ENCODE peak calls at places on chromosomes 12 and 14, in four cellular contexts. H, A, L and R are unnamed samples.

GRCh38 chr14:58626441-58626840 is 11.3 kb upstream of the DACT1 start:
- DNase-seq in H (no peak), L (no peak), A (no peak), R (no peak)

GRCh38 chr14:49497725-49498348 is 88.3 kb downstream of the RPS29 start:
- DNase-seq in L (peak; percentile 27), H (peak; percentile 67), A (no peak), R (no peak)

GRCh38 chr12:58026892-58027891 is 85.8 kb downstream of the ATP23 start:
- DNase-seq in L (no peak), A (no peak), H (no peak), R (no peak)

GRCh38 chr14:64444984-64445845 is 20.1 kb upstream of the AKAP5 start:
- DNase-seq in A (peak; percentile 54), L (no peak), H (peak; percentile 16), R (no peak)

GRCh38 chr12:123253606-123254459 is 17.8 kb downstream of the CDK2AP1 start:
- DNase-seq in L (peak; percentile 38), H (no peak), A (no peak), R (peak; percentile 30)

GRCh38 chr14:89957791-89958190 is 2.1 kb downstream of the TDP1 start:
- DNase-seq in A (no peak), H (no peak), L (no peak), R (peak; percentile 73)

GRCh38 chr14:50023671-50024490 is 92.5 kb downstream of the VCPKMT start:
- DNase-seq in A (peak; percentile 52), H (no peak), L (no peak), R (no peak)

GRCh38 chr14:76651410-76652055 is 109.7 kb upstream of the VASH1 start:
- DNase-seq in H (no peak), L (no peak), A (no peak), R (no peak)

GRCh38 chr14:38663382-38663781 is 407.5 kb upstream of the CLEC14A start:
- DNase-seq in A (no peak), L (no peak), H (no peak), R (no peak)

GRCh38 chr12:98421336-98421735 is 94.1 kb upstream of the TMPO start:
- DNase-seq in A (no peak), H (no peak), L (no peak), R (no peak)

GRCh38 chr14:74579447-74580274 is 32.4 kb downstream of the LTBP2 start:
- DNase-seq in H (no peak), L (no peak), A (no peak), R (peak; percentile 50)

GRCh38 chr12:120466560-120467315 is 2.8 kb downstream of the SRSF9 start:
- DNase-seq in H (peak; percentile 70), L (peak; percentile 11), A (no peak), R (no peak)

GRCh38 chr12:91099373-91099772 is 11.9 kb downstream of the LUM start:
- DNase-seq in H (no peak), L (no peak), A (no peak), R (no peak)

GRCh38 chr12:124110372-124110883 is 137.4 kb downstream of the ZNF664 start:
- DNase-seq in A (no peak), H (no peak), L (no peak), R (no peak)

GRCh38 chr12:5745251-5745888 is 199.7 kb downstream of the ANO2 start:
- DNase-seq in L (peak; percentile 42), H (peak; percentile 76), A (no peak), R (peak; percentile 75)

GRCh38 chr14:72904840-72905561 is 11.1 kb upstream of the DPF3 start:
- DNase-seq in A (peak; percentile 65), H (peak; percentile 71), L (peak; percentile 63), R (no peak)

GRCh38 chr12:57216931-57217871 is 607 bp downstream of the NXPH4 start:
- DNase-seq in H (no peak), A (no peak), L (no peak), R (no peak)

DNA sequence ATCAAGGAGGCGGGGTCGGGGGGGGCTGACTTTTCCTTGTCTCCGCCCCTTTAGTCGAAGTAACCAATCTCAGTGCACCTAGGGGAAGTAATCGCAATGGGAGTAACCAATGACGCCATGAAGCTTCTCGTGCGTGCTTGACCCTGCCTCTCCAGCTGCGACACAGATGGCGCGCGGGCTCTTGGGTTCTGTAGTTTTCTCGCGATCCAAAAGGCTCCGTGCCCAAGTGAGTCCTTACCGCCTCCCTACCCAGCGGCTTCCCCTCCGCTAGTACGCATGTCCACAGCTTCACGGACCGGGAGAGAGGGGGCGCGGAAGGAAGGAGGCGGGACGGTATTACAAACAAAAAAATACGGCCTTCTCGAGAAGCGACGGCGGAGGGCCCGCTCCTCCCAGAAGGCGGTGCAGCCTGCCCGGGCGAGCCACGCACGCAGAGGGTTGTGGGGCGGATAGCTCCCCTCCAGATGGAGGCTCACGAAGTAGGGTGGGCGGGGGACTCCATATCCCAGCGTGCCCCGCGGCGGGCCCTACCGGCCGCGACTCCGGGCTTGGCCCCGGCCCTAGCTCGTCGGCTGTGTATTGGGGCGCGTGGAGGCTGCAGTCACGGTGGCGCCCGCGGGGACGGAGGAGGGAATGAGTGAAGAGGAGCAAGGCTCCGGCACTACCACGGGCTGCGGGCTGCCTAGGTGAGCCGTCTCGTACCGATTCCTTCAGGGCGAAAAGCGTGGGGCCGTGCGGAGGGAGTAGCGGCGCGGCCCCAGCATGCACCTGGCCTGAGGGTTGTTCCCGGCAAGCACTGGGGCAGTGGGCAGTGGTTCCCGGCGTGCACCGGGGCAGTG is at the start of gene TARBP2:
- DNase-seq in L (peak; percentile 99), H (peak; percentile 98), A (peak; percentile 100), R (peak; percentile 99)
- TF ChIP-seq POLR2A in L (no peak), H (peak; percentile 96), A (no peak), R (no peak)

DNA sequence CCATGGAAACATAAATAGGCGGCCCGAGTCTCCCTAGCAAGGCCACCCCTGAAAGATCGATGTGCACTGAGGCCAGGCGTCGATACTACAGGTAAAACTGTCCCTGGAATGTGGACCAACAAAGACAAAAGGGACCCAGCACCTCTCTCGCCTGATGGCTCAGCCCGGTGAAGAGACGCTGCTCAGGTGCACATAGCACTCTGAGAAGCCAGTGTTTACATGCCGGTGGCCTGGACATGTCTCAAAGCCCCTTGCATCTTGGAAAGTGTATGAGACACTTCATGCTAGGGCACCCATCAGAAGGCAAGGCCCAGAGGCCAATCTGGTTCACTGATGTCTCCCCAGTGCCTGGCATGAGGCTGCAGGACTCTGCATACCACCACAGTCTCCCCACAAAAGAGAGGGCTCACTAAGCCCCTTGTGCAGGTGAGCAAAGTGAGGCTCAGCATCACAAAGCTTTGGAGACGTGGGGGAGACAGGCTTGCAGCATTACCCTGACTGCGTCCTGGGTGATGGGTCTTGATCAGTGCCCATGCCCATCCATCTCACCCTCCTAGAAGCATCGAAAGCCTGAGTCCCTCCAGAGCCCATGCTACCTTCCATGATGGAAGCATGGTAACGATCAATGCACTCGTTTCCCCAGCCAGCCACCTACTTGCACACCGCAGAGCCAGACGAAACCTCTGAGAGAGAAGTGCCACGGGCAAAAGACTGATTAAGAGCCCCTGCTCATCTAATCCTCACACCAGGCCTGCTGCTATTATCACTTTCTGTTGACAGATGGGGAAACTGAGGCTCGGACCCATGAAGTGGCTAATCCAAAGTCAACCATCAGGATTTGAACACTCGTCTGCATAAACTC is 16.1 kb downstream of the BCL11B start:
- DNase-seq in L (no peak), H (no peak), A (no peak), R (no peak)
- H3K27me3 ChIP-seq in L (peaks cover 17% of the 10 kb centered on the region), H (no peaks in the 10 kb centered on the region), A (peaks cover 46% of the 10 kb centered on the region), R (peaks cover 10% of the 10 kb centered on the region)

GRCh38 chr12:49088932-49089330 is 5.7 kb downstream of the DHH start:
- DNase-seq in H (no peak), A (no peak), L (no peak), R (no peak)

GRCh38 chr12:49091056-49091835 is 3.4 kb downstream of the DHH start:
- DNase-seq in L (no peak), A (no peak), H (peak; percentile 31), R (peak; percentile 70)

GRCh38 chr12:49089831-49090773 is 4.5 kb downstream of the DHH start:
- DNase-seq in L (no peak), A (no peak), H (peak; percentile 94), R (peak; percentile 87)

GRCh38 chr12:49086116-49086515 is 8.5 kb downstream of the DHH start:
- DNase-seq in A (no peak), H (no peak), L (no peak), R (no peak)

DNA sequence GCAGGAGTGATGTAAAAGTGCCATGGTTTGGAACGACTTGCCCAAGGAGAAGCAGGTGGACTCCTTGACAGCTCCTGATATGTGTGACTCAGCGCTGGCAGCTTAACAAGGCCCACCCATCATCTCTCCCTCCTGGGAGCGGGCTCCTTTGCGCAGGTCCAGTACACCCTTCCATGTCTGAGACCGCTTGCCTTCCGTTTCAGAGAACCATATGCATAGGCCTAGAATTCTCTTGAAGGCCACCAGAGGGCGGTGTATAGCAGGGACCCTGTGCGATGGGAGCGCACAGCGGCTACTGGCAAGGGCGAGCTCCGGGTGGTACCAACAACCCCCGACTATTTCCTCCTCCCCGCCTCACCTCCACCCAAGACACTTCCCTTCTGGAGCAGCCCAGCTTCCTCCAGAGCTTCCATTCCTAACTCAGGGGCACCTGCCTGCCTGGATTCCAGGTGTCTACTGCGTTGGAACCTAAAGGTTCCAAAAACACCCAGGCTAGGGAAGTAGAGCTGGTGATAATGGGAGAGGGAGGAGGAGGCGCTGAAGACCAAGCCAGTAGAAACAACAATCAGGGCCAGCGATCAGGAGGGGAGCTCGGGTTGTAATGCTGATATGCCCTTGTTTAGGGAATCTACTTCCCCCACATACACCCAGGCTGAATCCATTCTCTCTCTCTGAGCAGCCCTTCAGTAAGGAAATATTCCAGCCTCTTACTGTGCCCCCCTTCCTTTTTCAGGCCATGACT is 6.2 kb downstream of the DHH start:
- DNase-seq in A (no peak), L (peak; percentile 68), H (peak; percentile 97), R (peak; percentile 89)
- TF ChIP-seq POLR2AphosphoS5 in A (no peak), L (peak; percentile 76), H (no peak), R (peak; percentile 25)

GRCh38 chr12:55931780-55932545 is 1.0 kb downstream of the DGKA start:
- DNase-seq in A (peak; percentile 43), L (peak; percentile 70), H (peak; percentile 58), R (peak; percentile 93)
- TF ChIP-seq POLR2A in A (no peak), L (no peak), H (no peak), R (no peak)

DNA sequence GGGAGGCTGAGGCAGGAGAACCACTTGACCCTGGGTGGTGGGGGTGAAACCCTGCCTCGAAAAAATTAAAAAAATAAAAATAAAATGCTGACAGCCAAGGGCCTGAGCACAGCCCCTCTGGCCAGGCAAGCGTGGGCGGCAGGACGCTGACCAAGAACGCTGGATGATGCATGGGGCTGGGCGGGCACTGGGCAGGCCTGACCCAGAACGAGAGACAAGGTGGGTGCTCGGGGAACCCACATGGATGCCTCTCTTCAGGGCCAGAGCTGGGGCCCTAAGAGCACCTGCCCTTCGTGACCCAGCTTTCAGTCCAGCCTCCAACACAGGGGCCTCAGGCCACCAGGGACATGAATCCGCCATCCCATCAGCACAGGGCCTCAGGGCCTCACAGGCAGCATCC is 11.3 kb downstream of the GALNT9 start:
- DNase-seq in H (no peak), A (no peak), L (no peak), R (peak; percentile 51)
- H3K27me3 ChIP-seq in H (peaks cover 40% of the 10 kb centered on the region), A (peaks cover 46% of the 10 kb centered on the region), L (peaks cover 13% of the 10 kb centered on the region), R (peaks cover 52% of the 10 kb centered on the region)

DNA sequence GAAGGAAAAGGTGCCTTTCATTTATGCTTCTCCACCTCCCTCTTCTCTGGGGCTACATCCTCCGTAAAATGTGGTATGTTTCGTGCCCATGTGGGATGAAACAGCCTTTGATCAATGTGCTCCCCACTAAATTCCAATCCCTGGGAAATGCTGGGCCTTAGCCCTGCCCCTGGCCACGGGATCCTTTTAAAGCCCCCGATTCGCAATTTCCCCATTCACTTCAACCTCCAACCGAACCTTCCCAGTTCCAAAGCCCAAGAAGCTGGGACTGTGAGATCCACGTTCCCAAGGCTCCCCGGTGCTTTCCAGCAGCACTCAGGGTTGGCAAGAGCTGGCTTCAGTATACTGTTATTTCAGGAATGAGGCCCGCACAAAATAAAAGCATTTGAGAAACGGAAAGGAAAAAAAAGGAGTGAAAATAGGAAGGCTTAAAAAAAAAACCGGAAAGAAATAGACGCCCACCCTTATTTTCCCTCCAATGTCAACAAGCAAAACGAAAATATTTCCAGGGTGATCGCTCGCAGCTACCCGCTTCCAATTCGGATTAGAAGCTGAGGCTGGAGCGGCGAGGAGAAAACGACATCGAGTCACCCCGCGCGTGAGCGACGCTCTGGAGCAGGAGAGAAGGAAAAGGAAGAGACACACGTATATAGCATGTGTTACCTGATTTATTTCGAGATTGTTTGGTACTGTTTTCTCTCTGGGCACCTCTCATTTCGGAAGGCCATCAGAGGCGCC is 1.2 kb upstream of the FOXG1 start:
- DNase-seq in L (no peak), H (no peak), A (no peak), R (no peak)
- TF ChIP-seq POLR2AphosphoS5 in L (no peak), H (no peak), A (no peak), R (no peak)